ENCODE peak calls at places on chromosomes 13 and 19, in six cellular contexts. Y, M, T, D, U and K are unnamed samples.

GRCh38 chr13:64029343-64030093 is 2613.9 kb upstream of the PCDH20 start:
- DNase-seq in Y (no peak), M (no peak), T (no peak), D (no peak), U (no peak), K (no peak)

GRCh38 chr19:58581227-58582141 is 8.3 kb upstream of the MZF1 start:
- DNase-seq in Y (peak; percentile 92), M (peak; percentile 91), T (peak; percentile 85), D (peak; percentile 94), U (peak; percentile 89), K (peak; percentile 96)

GRCh38 chr13:61162636-61163035 is 253.0 kb downstream of the PCDH20 start:
- DNase-seq in Y (no peak), M (no peak), T (no peak), D (no peak), U (no peak), K (no peak)

GRCh38 chr19:54178581-54179261 is 5.8 kb upstream of the TMC4 start:
- DNase-seq in Y (no peak), M (no peak), T (no peak), D (peak; percentile 53), U (no peak), K (peak; percentile 58)

GRCh38 chr19:33227242-33227650 is 1.6 kb upstream of the SLC7A10 start:
- DNase-seq in Y (no peak), M (peak; percentile 34), T (no peak), D (no peak), U (peak; percentile 14), K (no peak)

GRCh38 chr19:29139227-29139626 is 73.7 kb downstream of the UQCRFS1 start:
- DNase-seq in Y (no peak), M (no peak), T (no peak), D (no peak), U (no peak), K (no peak)

GRCh38 chr13:42615691-42616090 is 41.7 kb downstream of the TNFSF11 start:
- DNase-seq in Y (no peak), M (peak; percentile 19), T (no peak), D (no peak), U (peak; percentile 59), K (no peak)

GRCh38 chr13:77781804-77782203 is 84.3 kb downstream of the SLAIN1 start:
- DNase-seq in Y (no peak), M (no peak), T (no peak), D (peak; percentile 60), U (no peak), K (no peak)

GRCh38 chr13:35485451-35485850 is 9.0 kb upstream of the MAB21L1 start:
- DNase-seq in Y (no peak), M (no peak), T (no peak), D (no peak), U (no peak), K (no peak)

GRCh38 chr19:50358483-50359431 is 6.7 kb downstream of the NAPSA start:
- DNase-seq in Y (peak; percentile 91), M (peak; percentile 56), T (peak; percentile 75), D (no peak), U (peak; percentile 48), K (peak; percentile 74)

GRCh38 chr13:113849981-113850721 is 13.7 kb downstream of the GAS6 start:
- DNase-seq in Y (no peak), M (no peak), T (no peak), D (no peak), U (no peak), K (no peak)

GRCh38 chr19:14073925-14074838 is 1.6 kb downstream of the MISP3 start:
- DNase-seq in Y (no peak), M (no peak), T (peak; percentile 36), D (peak; percentile 15), U (no peak), K (peak; percentile 50)

GRCh38 chr13:53781941-53782340 is 753.3 kb downstream of the OLFM4 start:
- DNase-seq in Y (no peak), M (no peak), T (no peak), D (peak; percentile 18), U (no peak), K (no peak)

GRCh38 chr19:49469828-49470614 is 4.0 kb upstream of the FLT3LG start:
- DNase-seq in Y (peak; percentile 96), M (no peak), T (no peak), D (no peak), U (no peak), K (peak; percentile 94)

GRCh38 chr19:40006273-40006691 is 9.4 kb downstream of the ZNF546 start:
- DNase-seq in Y (no peak), M (peak; percentile 84), T (no peak), D (no peak), U (peak; percentile 94), K (no peak)

GRCh38 chr13:36413161-36413560 is 19.1 kb upstream of the CCNA1 start:
- DNase-seq in Y (no peak), M (no peak), T (no peak), D (no peak), U (no peak), K (no peak)

GRCh38 chr19:2113436-2114211 is 16.9 kb downstream of the IZUMO4 start:
- DNase-seq in Y (no peak), M (peak; percentile 30), T (no peak), D (no peak), U (peak; percentile 67), K (no peak)

DNA sequence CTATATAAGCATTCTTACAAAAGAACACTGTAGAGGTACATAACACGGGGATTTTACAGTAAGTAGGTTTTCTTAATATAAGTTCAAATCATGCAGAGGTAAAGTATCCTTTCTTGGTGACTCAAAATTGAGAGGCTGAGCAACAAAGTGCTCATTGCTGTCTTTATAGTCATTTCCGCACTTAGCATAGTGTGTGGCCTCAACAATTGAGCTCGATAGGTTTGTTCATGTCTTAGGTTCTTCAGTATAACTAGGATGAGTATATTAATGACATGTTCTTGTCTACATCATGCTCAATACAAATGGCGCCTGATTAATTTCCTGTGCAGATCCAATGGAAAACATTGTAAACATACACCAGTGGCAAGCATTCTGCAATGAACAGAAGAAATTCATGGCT is 1.4 kb downstream of the WDFY2 start:
- DNase-seq in Y (peak; percentile 34), M (peak; percentile 39), T (no peak), D (no peak), U (peak; percentile 80), K (no peak)
- TF ChIP-seq CTCF in Y (no peak), M (no peak), T (no peak), D (no peak), U (no peak), K (no peak)

GRCh38 chr19:19384486-19384885 is 21.0 kb upstream of the GATAD2A start:
- DNase-seq in Y (no peak), M (no peak), T (no peak), D (no peak), U (no peak), K (no peak)

GRCh38 chr19:19387108-19387507 is 18.4 kb upstream of the GATAD2A start:
- DNase-seq in Y (no peak), M (no peak), T (no peak), D (no peak), U (no peak), K (peak; percentile 53)

GRCh38 chr19:19385900-19386339 is 19.6 kb upstream of the GATAD2A start:
- DNase-seq in Y (no peak), M (no peak), T (no peak), D (peak; percentile 82), U (no peak), K (peak; percentile 75)

GRCh38 chr19:19385131-19385899 is 20.2 kb upstream of the GATAD2A start:
- DNase-seq in Y (peak; percentile 100), M (peak; percentile 100), T (peak; percentile 100), D (peak; percentile 100), U (peak; percentile 99), K (peak; percentile 100)

GRCh38 chr19:19386373-19386869 is 19.1 kb upstream of the GATAD2A start:
- DNase-seq in Y (no peak), M (no peak), T (no peak), D (no peak), U (no peak), K (peak; percentile 33)
- TF ChIP-seq CTCF in Y (peak; percentile 3), M (peak; percentile 16), T (no peak), D (peak; percentile 32), U (no peak), K (no peak)

GRCh38 chr13:24922390-24923304 is 158.7 kb downstream of the RNF17 start:
- DNase-seq in Y (peak; percentile 99), M (peak; percentile 98), T (peak; percentile 97), D (peak; percentile 99), U (peak; percentile 96), K (peak; percentile 96)
- TF ChIP-seq CTCF in Y (no peak), M (no peak), T (peak; percentile 15), D (no peak), U (no peak), K (no peak)

GRCh38 chr13:29423050-29423449 is 172.4 kb downstream of the SLC7A1 start:
- DNase-seq in Y (no peak), M (no peak), T (no peak), D (no peak), U (no peak), K (no peak)

GRCh38 chr13:29422015-29422414 is 173.5 kb downstream of the SLC7A1 start:
- DNase-seq in Y (no peak), M (no peak), T (no peak), D (no peak), U (no peak), K (no peak)

GRCh38 chr13:29418026-29418425 is 177.5 kb downstream of the SLC7A1 start:
- DNase-seq in Y (no peak), M (no peak), T (no peak), D (no peak), U (no peak), K (no peak)
- TF ChIP-seq CTCF in Y (no peak), M (peak; percentile 4), T (no peak), D (no peak), U (peak; percentile 22), K (no peak)

GRCh38 chr13:21917046-21918010 is 246.5 kb downstream of the FGF9 start:
- DNase-seq in Y (no peak), M (no peak), T (no peak), D (no peak), U (no peak), K (no peak)

GRCh38 chr13:21909331-21909730 is 238.5 kb downstream of the FGF9 start:
- DNase-seq in Y (no peak), M (no peak), T (no peak), D (no peak), U (no peak), K (no peak)

GRCh38 chr13:21911916-21912315 is 241.0 kb downstream of the FGF9 start:
- DNase-seq in Y (no peak), M (no peak), T (no peak), D (no peak), U (no peak), K (no peak)

DNA sequence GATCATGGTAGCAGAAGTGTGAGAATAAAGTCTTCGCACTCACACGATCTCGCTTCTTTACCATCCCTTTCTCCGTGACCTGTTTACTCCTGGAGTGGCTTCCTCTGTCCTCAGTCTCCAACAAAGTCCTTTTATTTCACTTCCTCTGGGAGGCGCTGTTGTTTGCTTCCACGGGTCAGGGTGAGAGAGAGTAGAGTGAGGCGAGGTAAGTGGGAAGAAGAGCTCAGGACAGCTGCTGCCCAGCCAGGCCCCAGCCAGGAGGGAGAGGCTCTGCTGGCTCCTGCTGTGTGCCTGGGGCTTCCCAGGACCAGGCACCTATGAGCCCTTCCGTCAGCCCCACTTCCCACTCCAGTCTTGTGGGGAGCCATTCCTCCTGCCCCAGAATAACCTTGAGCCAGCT is 242.1 kb downstream of the FGF9 start:
- DNase-seq in Y (peak; percentile 26), M (no peak), T (no peak), D (peak; percentile 25), U (no peak), K (peak; percentile 4)
- TF ChIP-seq CTCF in Y (peak; percentile 21), M (no peak), T (no peak), D (no peak), U (no peak), K (peak; percentile 26)

GRCh38 chr19:45428385-45429231 is 4.9 kb upstream of the ERCC1 start:
- DNase-seq in Y (no peak), M (peak; percentile 43), T (peak; percentile 85), D (peak; percentile 95), U (peak; percentile 41), K (peak; percentile 53)
- TF ChIP-seq CTCF in Y (peak; percentile 40), M (peak; percentile 25), T (peak; percentile 56), D (peak; percentile 55), U (peak; percentile 14), K (peak; percentile 42)